ENCODE peak calls at places on chromosomes 1 and 21, in four cellular contexts. One of them, this sample, is unnamed.

GRCh38 chr1:91684599-91685196 is 184.0 kb downstream of the CDC7 start:
- DNase-seq in HCT116: no peak
- DNase-seq in K562: peak; percentile 33
- DNase-seq in HepG2: no peak
- DNase-seq in this sample: no peak

GRCh38 chr21:34639882-34640788 is 25.2 kb upstream of the RCAN1 start:
- DNase-seq in HCT116: no peak
- DNase-seq in K562: peak; percentile 60
- DNase-seq in HepG2: no peak
- DNase-seq in this sample: no peak

GRCh38 chr1:223531742-223532341 is 133.7 kb downstream of the CAPN8 start:
- DNase-seq in HCT116: peak; percentile 56
- DNase-seq in K562: peak; percentile 60
- DNase-seq in HepG2: peak; percentile 41
- DNase-seq in this sample: peak; percentile 58

GRCh38 chr1:77347646-77348045 is 65.8 kb downstream of the AK5 start:
- DNase-seq in HCT116: peak; percentile 4
- DNase-seq in K562: peak; percentile 79
- DNase-seq in HepG2: peak; percentile 6
- DNase-seq in this sample: peak; percentile 68

GRCh38 chr1:148315081-148315811 is 163.2 kb upstream of the NBPF11 start:
- DNase-seq in HCT116: no peak
- DNase-seq in K562: no peak
- DNase-seq in HepG2: no peak
- DNase-seq in this sample: no peak

GRCh38 chr1:153629971-153630370 is 1.7 kb downstream of the S100A1 start:
- DNase-seq in HCT116: no peak
- DNase-seq in K562: no peak
- DNase-seq in HepG2: no peak
- DNase-seq in this sample: no peak

GRCh38 chr1:150362721-150363425 is 1.1 kb upstream of the RPRD2 start:
- DNase-seq in HCT116: no peak
- DNase-seq in K562: peak; percentile 24
- DNase-seq in HepG2: no peak
- DNase-seq in this sample: no peak

GRCh38 chr1:64691631-64692030 is 53.2 kb upstream of the RAVER2 start:
- DNase-seq in HCT116: no peak
- DNase-seq in K562: no peak
- DNase-seq in HepG2: no peak
- DNase-seq in this sample: no peak

GRCh38 chr1:197799271-197799670 is 24.0 kb upstream of the DENND1B start:
- DNase-seq in HCT116: no peak
- DNase-seq in K562: no peak
- DNase-seq in HepG2: no peak
- DNase-seq in this sample: no peak

DNA sequence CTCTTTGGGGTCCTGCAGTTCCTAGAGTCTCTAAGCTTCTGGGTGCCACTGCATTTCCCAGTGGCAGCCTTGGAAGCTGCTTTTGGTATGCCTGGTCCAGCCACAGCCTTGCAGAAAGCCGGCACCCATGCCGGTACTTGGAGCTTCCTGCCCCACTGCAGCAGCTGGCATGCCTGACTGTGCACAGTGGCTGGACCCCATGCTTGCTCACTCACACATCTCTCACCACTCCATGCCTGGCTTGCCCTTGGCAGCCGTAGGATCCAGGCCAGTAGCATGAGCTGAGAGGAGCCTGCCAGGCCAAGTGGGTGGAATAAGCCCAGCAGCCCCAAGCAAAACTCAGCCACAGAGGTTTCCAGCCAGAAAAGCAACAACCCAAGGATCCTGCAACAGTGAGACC is 20.3 kb upstream of the FNBP1L start:
- DNase-seq in HCT116: no peak
- DNase-seq in K562: no peak
- DNase-seq in HepG2: no peak
- DNase-seq in this sample: no peak
- TF ChIP-seq SIN3A in HCT116: no peak
- TF ChIP-seq SIN3A in K562: no peak
- TF ChIP-seq SIN3A in HepG2: no peak
- TF ChIP-seq SIN3A in this sample: no peak

GRCh38 chr1:236066828-236067386 is 2.0 kb upstream of the NID1 start:
- DNase-seq in HCT116: no peak
- DNase-seq in K562: no peak
- DNase-seq in HepG2: no peak
- DNase-seq in this sample: no peak
- TF ChIP-seq TCF7L2 in HCT116: no peak
- TF ChIP-seq TCF7L2 in K562: no peak
- TF ChIP-seq TCF7L2 in HepG2: no peak
- TF ChIP-seq TCF7L2 in this sample: no peak

DNA sequence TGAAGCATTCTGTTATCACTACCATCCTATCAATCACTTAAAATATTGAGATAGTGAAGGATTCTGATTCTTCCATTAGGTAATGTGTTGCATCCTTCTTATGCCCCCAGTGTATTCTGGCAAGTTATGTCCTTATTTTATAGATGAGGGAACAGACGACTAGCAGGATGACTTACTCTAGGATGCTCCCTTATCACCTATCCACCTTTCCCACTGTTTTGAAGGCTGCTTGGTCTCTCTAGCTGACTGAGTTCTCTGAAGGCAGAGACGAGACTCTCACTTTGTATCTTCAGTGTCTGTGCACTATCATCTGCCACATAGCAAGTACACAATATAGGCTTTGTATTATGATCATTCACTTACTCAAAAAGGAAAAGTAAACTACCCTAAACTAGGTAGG is 4.0 kb downstream of the GLUL start:
- DNase-seq in HCT116: no peak
- DNase-seq in K562: no peak
- DNase-seq in HepG2: no peak
- DNase-seq in this sample: no peak
- TF ChIP-seq REST in HCT116: no peak
- TF ChIP-seq REST in K562: no peak
- TF ChIP-seq REST in HepG2: no peak
- TF ChIP-seq REST in this sample: no peak

GRCh38 chr1:51736702-51737101 is 119.8 kb downstream of the OSBPL9 start:
- DNase-seq in HCT116: peak; percentile 16
- DNase-seq in K562: peak; percentile 92
- DNase-seq in HepG2: no peak
- DNase-seq in this sample: no peak
- TF ChIP-seq SIN3A in HCT116: no peak
- TF ChIP-seq SIN3A in K562: no peak
- TF ChIP-seq SIN3A in HepG2: no peak
- TF ChIP-seq SIN3A in this sample: no peak

DNA sequence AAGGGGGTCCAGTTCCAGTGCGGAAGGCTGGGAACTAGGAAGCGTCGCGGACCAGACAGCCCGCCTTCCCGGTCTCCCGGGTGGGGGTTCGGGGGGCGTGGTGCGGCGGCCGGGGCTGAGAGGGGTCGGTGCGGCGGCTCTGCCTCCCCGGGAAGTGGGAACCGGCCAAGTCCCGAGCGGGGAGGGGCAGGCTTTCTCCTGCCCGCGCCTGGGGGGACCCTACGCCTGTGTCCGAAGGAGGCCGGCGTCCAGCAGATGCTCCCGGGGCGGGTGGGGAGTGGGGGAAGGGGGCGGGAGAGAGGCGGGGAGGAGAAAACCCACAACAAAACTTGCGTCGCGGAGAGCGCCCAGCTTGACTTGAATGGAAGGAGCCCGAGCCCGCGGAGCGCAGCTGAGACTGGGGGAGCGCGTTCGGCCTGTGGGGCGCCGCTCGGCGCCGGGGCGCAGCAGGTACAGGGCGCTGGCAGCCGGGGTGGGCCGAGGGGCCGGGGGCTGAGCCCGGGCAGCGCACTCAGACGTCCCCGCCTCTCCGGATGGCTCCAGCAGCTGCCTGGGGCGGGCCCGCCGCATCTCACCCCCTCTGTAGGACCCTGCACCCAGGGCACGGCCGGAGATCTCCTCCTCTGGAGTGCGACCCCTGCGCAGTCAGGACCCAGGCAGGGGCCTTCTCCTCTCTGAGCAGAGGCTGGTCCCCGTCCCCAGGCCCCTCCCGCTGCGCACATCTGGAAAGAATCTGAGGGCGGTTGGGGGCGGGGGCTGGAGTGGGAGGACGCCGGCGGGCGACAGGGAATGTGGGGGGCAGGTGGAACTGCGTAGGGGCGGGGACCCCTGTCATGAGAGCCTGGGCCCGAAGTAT is at the start of gene PODN:
- DNase-seq in HCT116: no peak
- DNase-seq in K562: no peak
- DNase-seq in HepG2: no peak
- DNase-seq in this sample: no peak
- TF ChIP-seq TCF7L2 in HCT116: no peak
- TF ChIP-seq TCF7L2 in K562: no peak
- TF ChIP-seq TCF7L2 in HepG2: no peak
- TF ChIP-seq TCF7L2 in this sample: no peak

GRCh38 chr1:31502253-31502652 is 74.1 kb upstream of the TINAGL1 start:
- DNase-seq in HCT116: no peak
- DNase-seq in K562: no peak
- DNase-seq in HepG2: no peak
- DNase-seq in this sample: no peak
- TF ChIP-seq REST in HCT116: no peak
- TF ChIP-seq REST in K562: no peak
- TF ChIP-seq REST in HepG2: no peak
- TF ChIP-seq REST in this sample: no peak

GRCh38 chr1:158334601-158335292 is 3.4 kb upstream of the CD1B start:
- DNase-seq in HCT116: no peak
- DNase-seq in K562: no peak
- DNase-seq in HepG2: no peak
- DNase-seq in this sample: no peak
- TF ChIP-seq SIN3A in HCT116: no peak
- TF ChIP-seq SIN3A in K562: no peak
- TF ChIP-seq SIN3A in HepG2: no peak
- TF ChIP-seq SIN3A in this sample: no peak

DNA sequence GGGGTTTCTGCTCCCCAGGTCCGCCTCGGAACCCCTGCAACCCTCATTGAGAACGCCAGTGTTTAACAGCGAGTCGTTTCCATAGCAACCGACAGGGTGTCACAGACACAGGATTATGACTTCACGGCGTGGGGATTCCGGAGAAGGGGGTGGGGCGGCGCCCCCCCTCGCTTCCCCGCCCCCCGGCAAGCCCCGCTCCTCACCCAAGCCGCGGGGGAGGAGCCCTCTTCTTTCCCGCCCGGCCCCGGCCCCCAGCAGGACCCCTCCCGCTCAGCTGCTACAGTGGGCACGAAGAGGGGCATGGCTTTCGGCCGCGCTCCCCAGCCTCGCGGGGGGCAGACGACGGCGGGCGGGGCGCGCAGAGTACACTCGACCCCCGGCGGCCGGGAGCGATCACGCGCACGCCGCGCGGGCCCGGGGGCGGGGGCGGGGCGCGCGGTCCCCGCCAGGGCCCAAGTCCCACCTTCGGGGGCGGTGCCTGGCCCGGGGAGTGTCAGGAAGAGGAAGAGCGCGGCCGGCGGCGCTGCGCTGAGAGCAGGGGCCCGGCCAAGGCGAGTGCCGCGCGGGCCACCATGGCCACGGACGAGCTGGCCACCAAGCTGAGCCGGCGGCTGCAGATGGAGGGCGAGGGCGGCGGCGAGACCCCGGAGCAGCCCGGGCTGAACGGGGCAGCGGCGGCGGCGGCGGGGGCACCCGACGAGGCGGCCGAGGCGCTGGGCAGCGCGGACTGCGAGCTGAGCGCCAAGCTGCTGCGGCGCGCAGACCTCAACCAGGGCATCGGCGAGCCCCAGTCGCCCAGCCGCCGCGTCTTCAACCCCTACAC is at the start of gene EFHD2:
- DNase-seq in HCT116: no peak
- DNase-seq in K562: peak; percentile 93
- DNase-seq in HepG2: peak; percentile 54
- DNase-seq in this sample: no peak
- TF ChIP-seq TCF7L2 in HCT116: no peak
- TF ChIP-seq TCF7L2 in K562: no peak
- TF ChIP-seq TCF7L2 in HepG2: no peak
- TF ChIP-seq TCF7L2 in this sample: no peak

GRCh38 chr1:183699643-183700160 is 46.6 kb upstream of the APOBEC4 start:
- DNase-seq in HCT116: no peak
- DNase-seq in K562: no peak
- DNase-seq in HepG2: peak; percentile 99
- DNase-seq in this sample: peak; percentile 32
- TF ChIP-seq REST in HCT116: no peak
- TF ChIP-seq REST in K562: no peak
- TF ChIP-seq REST in HepG2: no peak
- TF ChIP-seq REST in this sample: no peak

This sample was measured in Panc1.